ENCODE peak calls at places on chromosomes 12 and 14, in nine cellular contexts. B is stimulated activated CD4-positive, alpha-beta T cell treated with anti-CD3 and anti-CD28 coated beads, Interleukin-1b, Interleukin-23, amount 100 ng/mL, for 1 hour; T is NCI-H1092 treated with DMSO at 0.1 percent for 48 hours; Q is lower leg skin; N is stimulated activated CD8-positive, alpha-beta memory T cell treated with anti-CD3 and anti-CD28 coated beads, Interleukin-7, amount 100 ng/mL, for 1 hour; G is HFF-Myc; X is choroid plexus epithelial cell; E is Calu3; U is HS-5. Z is an unnamed sample.

GRCh38 chr12:112992541-112993398 is 14.5 kb downstream of the OAS2 start:
- DNase-seq in U (peak), X (peak), N (peak), B (peak), G (peak), Q (no peak), T (peak), E (peak), Z (no peak)

GRCh38 chr14:58533417-58533816 is 104.3 kb upstream of the DACT1 start:
- DNase-seq in G (peak), T (no peak), E (no peak), N (no peak), X (peak), U (no peak), B (no peak), Q (no peak), Z (no peak)

GRCh38 chr12:67827820-67828383 is 161.3 kb upstream of the IFNG-AS1 start:
- DNase-seq in B (no peak), X (peak), T (no peak), Q (no peak), E (peak), G (peak), N (no peak), U (peak), Z (no peak)

GRCh38 chr14:68144051-68144681 is 324.6 kb downstream of the RAD51B start:
- DNase-seq in T (no peak), Q (no peak), U (no peak), N (no peak), E (no peak), B (no peak), X (peak), G (no peak), Z (peak)

GRCh38 chr12:93614917-93615596 is 42.6 kb downstream of the SOCS2 start:
- DNase-seq in G (no peak), Q (no peak), E (no peak), U (no peak), T (no peak), N (no peak), X (peak), B (no peak), Z (no peak)

GRCh38 chr12:69583203-69583602 is 2.1 kb upstream of the CCT2 start:
- DNase-seq in E (peak), U (no peak), G (no peak), T (no peak), X (no peak), Q (no peak), N (no peak), B (no peak), Z (no peak)

GRCh38 chr14:102591372-102591943 is 991 bp upstream of the RCOR1 start:
- DNase-seq in E (peak), G (no peak), N (peak), T (peak), U (no peak), Q (peak), X (peak), B (no peak), Z (peak)

GRCh38 chr14:19947413-19948090 is 16.8 kb downstream of the OR4K1 start:
- DNase-seq in Q (no peak), E (no peak), N (no peak), U (peak), B (no peak), X (no peak), T (no peak), G (no peak), Z (no peak)

GRCh38 chr14:43687866-43688265 is 819.2 kb downstream of the FSCB start:
- DNase-seq in U (peak), B (no peak), N (no peak), X (peak), Q (no peak), G (no peak), T (no peak), E (no peak), Z (no peak)

GRCh38 chr12:92533280-92533890 is 169.4 kb upstream of the PLEKHG7 start:
- DNase-seq in X (peak), N (no peak), B (no peak), E (no peak), U (no peak), G (no peak), T (no peak), Q (no peak), Z (no peak)

GRCh38 chr12:41224066-41224465 is 35.9 kb downstream of the PDZRN4 start:
- DNase-seq in E (no peak), N (no peak), Q (no peak), T (no peak), G (no peak), B (no peak), X (no peak), U (no peak), Z (no peak)

GRCh38 chr12:6341439-6342139 is at the start of gene TNFRSF1A:
- DNase-seq in Q (peak), U (peak), G (no peak), T (no peak), E (peak), B (no peak), N (no peak), X (peak), Z (no peak)